ENCODE peak calls at places on chromosomes 16 and 17, in seven cellular contexts. One of them, this sample, is unnamed.

GRCh38 chr16:21088646-21089538 is 61.8 kb downstream of the DNAH3 start:
- DNase-seq in AG10803: peak
- DNase-seq in bronchial epithelial cell: peak
- DNase-seq in AG04450: no peak
- DNase-seq in IMR-90: peak
- DNase-seq in fibroblast of the conjunctiva: no peak
- DNase-seq in activated effector memory CD4-positive, alpha-beta T cell treated with anti-CD3 and anti-CD28 coated beads, Interleukin-2, amount 50 U/mL, for 16 hours: no peak
- DNase-seq in this sample: peak

GRCh38 chr16:3101018-3101840 is 2.1 kb upstream of the ZSCAN10 start:
- DNase-seq in AG04450: no peak
- DNase-seq in bronchial epithelial cell: no peak
- DNase-seq in IMR-90: no peak
- DNase-seq in activated effector memory CD4-positive, alpha-beta T cell treated with anti-CD3 and anti-CD28 coated beads, Interleukin-2, amount 50 U/mL, for 16 hours: peak
- DNase-seq in fibroblast of the conjunctiva: no peak
- DNase-seq in AG10803: peak
- DNase-seq in this sample: peak

GRCh38 chr17:31318298-31319190 is 2.9 kb downstream of the EVI2A start:
- DNase-seq in bronchial epithelial cell: peak
- DNase-seq in AG04450: peak
- DNase-seq in AG10803: peak
- DNase-seq in activated effector memory CD4-positive, alpha-beta T cell treated with anti-CD3 and anti-CD28 coated beads, Interleukin-2, amount 50 U/mL, for 16 hours: peak
- DNase-seq in fibroblast of the conjunctiva: peak
- DNase-seq in IMR-90: peak
- DNase-seq in this sample: peak

GRCh38 chr17:6327007-6327406 is 107.9 kb downstream of the AIPL1 start:
- DNase-seq in IMR-90: no peak
- DNase-seq in AG10803: no peak
- DNase-seq in fibroblast of the conjunctiva: no peak
- DNase-seq in activated effector memory CD4-positive, alpha-beta T cell treated with anti-CD3 and anti-CD28 coated beads, Interleukin-2, amount 50 U/mL, for 16 hours: no peak
- DNase-seq in AG04450: no peak
- DNase-seq in bronchial epithelial cell: no peak
- DNase-seq in this sample: no peak

GRCh38 chr17:35665662-35666061 is 65.8 kb upstream of the RASL10B start:
- DNase-seq in AG10803: no peak
- DNase-seq in bronchial epithelial cell: no peak
- DNase-seq in fibroblast of the conjunctiva: no peak
- DNase-seq in AG04450: no peak
- DNase-seq in activated effector memory CD4-positive, alpha-beta T cell treated with anti-CD3 and anti-CD28 coated beads, Interleukin-2, amount 50 U/mL, for 16 hours: no peak
- DNase-seq in IMR-90: no peak
- DNase-seq in this sample: no peak

GRCh38 chr16:57299009-57299718 is 14.7 kb upstream of the PLLP start:
- DNase-seq in AG04450: peak
- DNase-seq in fibroblast of the conjunctiva: no peak
- DNase-seq in bronchial epithelial cell: peak
- DNase-seq in IMR-90: no peak
- DNase-seq in activated effector memory CD4-positive, alpha-beta T cell treated with anti-CD3 and anti-CD28 coated beads, Interleukin-2, amount 50 U/mL, for 16 hours: peak
- DNase-seq in AG10803: no peak
- DNase-seq in this sample: peak

GRCh38 chr17:17780941-17781590 is 55.7 kb downstream of the SREBF1 start:
- DNase-seq in AG04450: peak
- DNase-seq in AG10803: no peak
- DNase-seq in IMR-90: peak
- DNase-seq in bronchial epithelial cell: peak
- DNase-seq in fibroblast of the conjunctiva: no peak
- DNase-seq in activated effector memory CD4-positive, alpha-beta T cell treated with anti-CD3 and anti-CD28 coated beads, Interleukin-2, amount 50 U/mL, for 16 hours: no peak
- DNase-seq in this sample: peak

GRCh38 chr16:88856122-88856827 is 472 bp downstream of the GALNS start:
- DNase-seq in fibroblast of the conjunctiva: no peak
- DNase-seq in AG10803: no peak
- DNase-seq in bronchial epithelial cell: no peak
- DNase-seq in AG04450: no peak
- DNase-seq in IMR-90: no peak
- DNase-seq in activated effector memory CD4-positive, alpha-beta T cell treated with anti-CD3 and anti-CD28 coated beads, Interleukin-2, amount 50 U/mL, for 16 hours: peak
- DNase-seq in this sample: no peak

GRCh38 chr17:81090361-81091133 is 55.6 kb downstream of the BAIAP2 start:
- DNase-seq in IMR-90: no peak
- DNase-seq in fibroblast of the conjunctiva: no peak
- DNase-seq in AG04450: no peak
- DNase-seq in AG10803: peak
- DNase-seq in bronchial epithelial cell: peak
- DNase-seq in activated effector memory CD4-positive, alpha-beta T cell treated with anti-CD3 and anti-CD28 coated beads, Interleukin-2, amount 50 U/mL, for 16 hours: peak
- DNase-seq in this sample: peak

GRCh38 chr16:54783226-54783625 is 147.4 kb upstream of the IRX5 start:
- DNase-seq in fibroblast of the conjunctiva: no peak
- DNase-seq in bronchial epithelial cell: peak
- DNase-seq in AG10803: no peak
- DNase-seq in AG04450: no peak
- DNase-seq in activated effector memory CD4-positive, alpha-beta T cell treated with anti-CD3 and anti-CD28 coated beads, Interleukin-2, amount 50 U/mL, for 16 hours: no peak
- DNase-seq in IMR-90: no peak
- DNase-seq in this sample: no peak

GRCh38 chr16:2704166-2704982 is 15.7 kb downstream of the PRSS27 start:
- DNase-seq in fibroblast of the conjunctiva: no peak
- DNase-seq in bronchial epithelial cell: no peak
- DNase-seq in activated effector memory CD4-positive, alpha-beta T cell treated with anti-CD3 and anti-CD28 coated beads, Interleukin-2, amount 50 U/mL, for 16 hours: no peak
- DNase-seq in AG10803: no peak
- DNase-seq in IMR-90: no peak
- DNase-seq in AG04450: no peak
- DNase-seq in this sample: no peak

GRCh38 chr17:47629826-47630225 is 19.9 kb upstream of the KPNB1 start:
- DNase-seq in activated effector memory CD4-positive, alpha-beta T cell treated with anti-CD3 and anti-CD28 coated beads, Interleukin-2, amount 50 U/mL, for 16 hours: no peak
- DNase-seq in AG10803: no peak
- DNase-seq in fibroblast of the conjunctiva: no peak
- DNase-seq in bronchial epithelial cell: no peak
- DNase-seq in AG04450: no peak
- DNase-seq in IMR-90: no peak
- DNase-seq in this sample: no peak

GRCh38 chr16:22191966-22192260 is 14.2 kb upstream of the EEF2K start:
- DNase-seq in AG04450: no peak
- DNase-seq in IMR-90: peak
- DNase-seq in activated effector memory CD4-positive, alpha-beta T cell treated with anti-CD3 and anti-CD28 coated beads, Interleukin-2, amount 50 U/mL, for 16 hours: peak
- DNase-seq in AG10803: no peak
- DNase-seq in bronchial epithelial cell: no peak
- DNase-seq in fibroblast of the conjunctiva: no peak
- DNase-seq in this sample: peak

GRCh38 chr16:70601576-70602575 is 44.5 kb upstream of the IL34 start:
- DNase-seq in bronchial epithelial cell: no peak
- DNase-seq in fibroblast of the conjunctiva: no peak
- DNase-seq in IMR-90: peak
- DNase-seq in activated effector memory CD4-positive, alpha-beta T cell treated with anti-CD3 and anti-CD28 coated beads, Interleukin-2, amount 50 U/mL, for 16 hours: no peak
- DNase-seq in AG04450: no peak
- DNase-seq in AG10803: no peak
- DNase-seq in this sample: peak

GRCh38 chr16:11636172-11636721 is 32.0 kb upstream of the SNN start:
- DNase-seq in AG10803: no peak
- DNase-seq in fibroblast of the conjunctiva: no peak
- DNase-seq in IMR-90: no peak
- DNase-seq in bronchial epithelial cell: peak
- DNase-seq in AG04450: no peak
- DNase-seq in activated effector memory CD4-positive, alpha-beta T cell treated with anti-CD3 and anti-CD28 coated beads, Interleukin-2, amount 50 U/mL, for 16 hours: no peak
- DNase-seq in this sample: no peak

GRCh38 chr16:48613061-48613957 is 3.3 kb upstream of the N4BP1 start:
- DNase-seq in AG10803: peak
- DNase-seq in fibroblast of the conjunctiva: no peak
- DNase-seq in AG04450: peak
- DNase-seq in bronchial epithelial cell: peak
- DNase-seq in activated effector memory CD4-positive, alpha-beta T cell treated with anti-CD3 and anti-CD28 coated beads, Interleukin-2, amount 50 U/mL, for 16 hours: peak
- DNase-seq in IMR-90: peak
- DNase-seq in this sample: peak

GRCh38 chr16:66933776-66934137 is 445 bp downstream of the CIAO2B start:
- DNase-seq in AG10803: no peak
- DNase-seq in activated effector memory CD4-positive, alpha-beta T cell treated with anti-CD3 and anti-CD28 coated beads, Interleukin-2, amount 50 U/mL, for 16 hours: no peak
- DNase-seq in AG04450: no peak
- DNase-seq in fibroblast of the conjunctiva: no peak
- DNase-seq in IMR-90: peak
- DNase-seq in bronchial epithelial cell: peak
- DNase-seq in this sample: peak

GRCh38 chr16:78706637-78707036 is 607.2 kb downstream of the WWOX start:
- DNase-seq in AG10803: no peak
- DNase-seq in IMR-90: no peak
- DNase-seq in AG04450: no peak
- DNase-seq in fibroblast of the conjunctiva: no peak
- DNase-seq in activated effector memory CD4-positive, alpha-beta T cell treated with anti-CD3 and anti-CD28 coated beads, Interleukin-2, amount 50 U/mL, for 16 hours: no peak
- DNase-seq in bronchial epithelial cell: no peak
- DNase-seq in this sample: no peak

GRCh38 chr16:79042886-79043285 is 557.7 kb downstream of the MAF start:
- DNase-seq in fibroblast of the conjunctiva: no peak
- DNase-seq in AG10803: no peak
- DNase-seq in bronchial epithelial cell: no peak
- DNase-seq in activated effector memory CD4-positive, alpha-beta T cell treated with anti-CD3 and anti-CD28 coated beads, Interleukin-2, amount 50 U/mL, for 16 hours: peak
- DNase-seq in IMR-90: no peak
- DNase-seq in AG04450: no peak
- DNase-seq in this sample: no peak

This sample was measured in cardiac fibroblast.